ENCODE peak calls at places on chromosomes 16 and 17, in nine cellular contexts. A is tibial artery, S is right lobe of liver, C is suprapubic skin, P is IMR-90, U is A549, J is heart left ventricle, G is left ventricle myocardium inferior, R is GM23338. W is an unnamed sample.

GRCh38 chr17:68591583-68591982 is 9.6 kb downstream of the FAM20A start:
- DNase-seq in A (no peak), S (no peak), C (no peak), P (no peak), U (no peak), J (no peak), G (peak; percentile 33), R (peak; percentile 87), W (no peak)

GRCh38 chr16:80407265-80407987 is 133.4 kb upstream of the DYNLRB2 start:
- DNase-seq in A (no peak), S (peak; percentile 69), C (no peak), P (no peak), U (no peak), J (no peak), G (no peak), R (no peak), W (no peak)

GRCh38 chr17:79044462-79044861 is 20.5 kb downstream of the C1QTNF1 start:
- DNase-seq in A (no peak), S (no peak), C (no peak), P (no peak), U (no peak), J (no peak), G (no peak), R (no peak), W (no peak)

GRCh38 chr17:69733171-69734014 is 318.9 kb downstream of the MAP2K6 start:
- DNase-seq in A (peak; percentile 27), S (no peak), C (no peak), P (peak; percentile 88), U (peak; percentile 26), J (no peak), G (peak; percentile 22), R (no peak), W (no peak)

GRCh38 chr17:1830288-1830687 is 483 bp downstream of the RPA1 start:
- DNase-seq in A (no peak), S (no peak), C (no peak), P (no peak), U (peak; percentile 39), J (no peak), G (no peak), R (peak; percentile 62), W (no peak)

GRCh38 chr17:51120357-51120738 is 320 bp downstream of the SPAG9 start:
- DNase-seq in A (no peak), S (no peak), C (peak; percentile 83), P (peak; percentile 14), U (peak; percentile 55), J (no peak), G (no peak), R (no peak), W (no peak)

GRCh38 chr17:41287050-41287449 is 11.6 kb downstream of the KRTAP9-7 start:
- DNase-seq in A (no peak), S (no peak), C (no peak), P (no peak), U (peak; percentile 18), J (no peak), G (no peak), R (no peak), W (no peak)

GRCh38 chr17:55228683-55229192 is 36.0 kb upstream of the HLF start:
- DNase-seq in A (no peak), S (no peak), C (no peak), P (no peak), U (no peak), J (no peak), G (no peak), R (no peak), W (no peak)

GRCh38 chr16:73527191-73527590 is 479.3 kb upstream of the ZFHX3 start:
- DNase-seq in A (no peak), S (no peak), C (no peak), P (peak; percentile 1), U (peak; percentile 9), J (no peak), G (no peak), R (no peak), W (no peak)

GRCh38 chr17:62093188-62094155 is 28.4 kb upstream of the MED13 start:
- DNase-seq in A (no peak), S (peak; percentile 56), C (no peak), P (peak; percentile 95), U (peak; percentile 88), J (no peak), G (no peak), R (no peak), W (no peak)

GRCh38 chr17:22267019-22267418 is 574.7 kb downstream of the KCNJ18 start:
- DNase-seq in A (no peak), S (no peak), C (peak; percentile 49), P (no peak), U (no peak), J (no peak), G (no peak), R (no peak), W (no peak)

GRCh38 chr16:3266873-3267537 is 10.6 kb upstream of the MEFV start:
- DNase-seq in A (no peak), S (no peak), C (no peak), P (peak; percentile 35), U (peak; percentile 61), J (no peak), G (no peak), R (peak; percentile 66), W (no peak)

GRCh38 chr17:76179496-76180467 is 38.7 kb upstream of the FOXJ1 start:
- DNase-seq in A (no peak), S (no peak), C (no peak), P (peak; percentile 50), U (peak; percentile 40), J (no peak), G (no peak), R (no peak), W (no peak)

GRCh38 chr16:77677129-77677528 is 45.2 kb upstream of the NUDT7 start:
- DNase-seq in A (no peak), S (no peak), C (no peak), P (no peak), U (no peak), J (no peak), G (no peak), R (no peak), W (no peak)

GRCh38 chr16:22402191-22402590 is 27.8 kb upstream of the CDR2 start:
- DNase-seq in A (no peak), S (no peak), C (no peak), P (peak; percentile 20), U (no peak), J (no peak), G (no peak), R (no peak), W (no peak)

GRCh38 chr17:45394913-45395568 is 37.6 kb downstream of the ARHGAP27 start:
- DNase-seq in A (no peak), S (peak; percentile 62), C (peak; percentile 86), P (peak; percentile 90), U (peak; percentile 88), J (peak; percentile 83), G (peak; percentile 54), R (peak; percentile 97), W (no peak)

GRCh38 chr17:59963738-59964454 is 644 bp downstream of the RNFT1 start:
- DNase-seq in A (peak; percentile 53), S (peak; percentile 59), C (no peak), P (peak; percentile 69), U (no peak), J (peak; percentile 68), G (peak; percentile 31), R (peak; percentile 6), W (no peak)

DNA sequence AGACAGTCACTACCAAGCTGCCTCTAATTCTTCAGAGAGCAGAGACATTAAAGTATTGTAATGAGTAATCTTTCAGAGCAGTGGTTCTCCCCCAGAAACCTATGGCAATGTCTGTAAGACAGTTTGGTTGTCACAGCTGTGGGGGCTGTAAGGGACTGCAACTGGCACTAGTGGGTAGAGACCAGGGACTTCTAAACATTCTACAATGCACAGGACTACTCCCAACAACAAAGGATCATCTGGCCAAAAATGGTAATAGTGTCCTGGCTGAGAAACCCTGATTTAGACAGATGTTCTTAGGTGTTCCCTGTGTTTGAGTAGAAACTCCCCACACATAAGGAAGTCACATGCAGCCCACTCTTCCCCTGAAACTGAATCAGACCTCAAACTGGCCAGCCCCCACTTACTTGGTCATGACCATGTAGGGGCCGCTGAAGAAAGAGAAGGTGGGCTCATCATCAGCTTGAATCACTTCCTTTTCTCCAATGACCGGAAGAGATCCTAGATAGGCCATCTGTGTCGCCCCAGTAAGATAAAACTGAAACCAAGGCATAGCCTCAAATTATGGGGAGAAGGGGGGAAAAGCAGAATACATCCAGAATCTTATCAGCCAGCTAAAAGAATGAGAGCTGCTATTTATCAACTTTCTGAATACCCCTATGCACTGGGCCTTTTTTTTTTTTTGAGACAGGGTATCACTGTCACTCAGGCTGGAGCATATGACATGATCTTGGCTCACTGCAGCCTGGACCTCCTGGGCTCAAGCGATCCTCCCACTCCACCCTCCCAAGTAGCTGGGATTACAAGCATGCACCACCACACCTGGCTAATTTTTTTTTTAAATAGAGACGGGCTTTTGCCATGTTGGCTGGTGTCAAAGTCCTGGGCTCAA is 75.8 kb downstream of the TEX14 start:
- DNase-seq in A (no peak), S (no peak), C (no peak), P (no peak), U (no peak), J (no peak), G (no peak), R (no peak), W (no peak)
- H3K4me1 ChIP-seq in A (no peaks in the 10 kb centered on the region), S (no peaks in the 10 kb centered on the region), C (no peaks in the 10 kb centered on the region), P (no peaks in the 10 kb centered on the region), U (no peaks in the 10 kb centered on the region), J (no peaks in the 10 kb centered on the region), G (no peaks in the 10 kb centered on the region), R (no peaks in the 10 kb centered on the region), W (no peaks in the 10 kb centered on the region)

DNA sequence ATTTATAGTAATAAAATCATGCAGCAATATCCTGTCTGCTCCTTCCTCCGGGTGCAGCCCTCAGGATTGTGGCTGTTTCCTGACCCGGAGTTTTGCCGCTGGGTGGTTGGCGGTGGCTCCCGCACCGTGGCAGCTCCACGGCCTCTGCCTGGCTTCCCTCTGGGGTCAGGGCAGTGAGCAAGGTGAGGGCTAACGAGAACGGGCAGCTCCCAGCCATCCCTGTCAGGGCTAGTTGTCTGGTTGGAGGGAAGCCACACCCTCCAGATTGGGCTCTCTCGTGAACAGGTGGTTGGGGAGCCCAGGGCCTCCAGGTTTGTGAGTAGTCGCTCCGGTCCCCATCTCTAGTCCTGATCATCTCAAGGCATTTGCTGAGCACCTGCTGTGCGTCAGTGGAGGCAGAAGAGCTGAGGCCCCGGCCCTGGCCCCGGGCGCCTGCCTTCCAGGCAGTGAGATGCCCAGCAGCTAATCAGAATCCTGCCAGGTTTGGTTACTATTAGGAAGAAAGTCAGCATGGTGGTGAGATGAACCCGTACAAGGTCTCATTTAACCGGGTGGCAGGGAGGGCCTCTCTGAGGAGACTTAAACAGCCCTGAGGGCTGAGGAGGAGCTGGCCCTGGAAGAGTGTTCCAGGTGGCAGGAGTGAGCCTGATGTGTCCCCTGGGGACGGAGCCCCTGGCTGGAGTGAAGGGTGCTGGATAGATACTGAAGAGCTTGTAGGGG is 2.3 kb upstream of the NUDT16L1 start:
- DNase-seq in A (no peak), S (peak; percentile 55), C (no peak), P (no peak), U (no peak), J (peak; percentile 59), G (no peak), R (no peak), W (no peak)
- H3K4me1 ChIP-seq in A (peaks cover 34% of the 10 kb centered on the region), S (peaks cover 7% of the 10 kb centered on the region), C (peaks cover 28% of the 10 kb centered on the region), P (peaks cover 7% of the 10 kb centered on the region), U (peaks cover 11% of the 10 kb centered on the region), J (peaks cover 23% of the 10 kb centered on the region), G (peaks cover 50% of the 10 kb centered on the region), R (no peaks in the 10 kb centered on the region), W (no peaks in the 10 kb centered on the region)

GRCh38 chr17:77376795-77377751 is 236.3 kb downstream of the SEC14L1 start:
- DNase-seq in A (no peak), S (peak; percentile 89), C (no peak), P (peak; percentile 92), U (no peak), J (no peak), G (peak; percentile 58), R (no peak), W (no peak)
- H3K4me1 ChIP-seq in A (peaks cover 84% of the 10 kb centered on the region), S (peaks cover 3% of the 10 kb centered on the region), C (peaks cover 94% of the 10 kb centered on the region), P (peaks cover 61% of the 10 kb centered on the region), U (peaks cover 65% of the 10 kb centered on the region), J (peaks cover 86% of the 10 kb centered on the region), G (peaks cover 98% of the 10 kb centered on the region), R (peaks cover 58% of the 10 kb centered on the region), W (peaks cover 54% of the 10 kb centered on the region)

GRCh38 chr17:82392967-82393366 is 21.4 kb downstream of the UTS2R start:
- DNase-seq in A (no peak), S (no peak), C (no peak), P (no peak), U (no peak), J (peak; percentile 57), G (no peak), R (no peak), W (no peak)
- H3K4me1 ChIP-seq in A (no peaks in the 10 kb centered on the region), S (no peaks in the 10 kb centered on the region), C (peaks cover 18% of the 10 kb centered on the region), P (peaks cover 12% of the 10 kb centered on the region), U (peaks cover 13% of the 10 kb centered on the region), J (peaks cover 4% of the 10 kb centered on the region), G (peaks cover 9% of the 10 kb centered on the region), R (no peaks in the 10 kb centered on the region), W (no peaks in the 10 kb centered on the region)